ENCODE peak calls at places on chromosomes 7 and 10, in ten cellular contexts. One of them, this sample, is unnamed.

GRCh38 chr7:47039899-47040298 is 542.0 kb downstream of the TNS3 start:
- DNase-seq in brain microvascular endothelial cell: peak; percentile 31
- DNase-seq in lower leg skin: no peak
- DNase-seq in amniotic stem cell: no peak
- DNase-seq in progenitor cell of endocrine pancreas: no peak
- DNase-seq in tibial artery: no peak
- DNase-seq in GM04504: no peak
- DNase-seq in LoVo: no peak
- DNase-seq in Caco-2: no peak
- DNase-seq in HT-29: no peak
- DNase-seq in this sample: no peak

GRCh38 chr10:6721480-6721879 is 141.4 kb upstream of the PRKCQ start:
- DNase-seq in brain microvascular endothelial cell: peak; percentile 86
- DNase-seq in lower leg skin: peak; percentile 46
- DNase-seq in amniotic stem cell: peak; percentile 85
- DNase-seq in progenitor cell of endocrine pancreas: no peak
- DNase-seq in tibial artery: no peak
- DNase-seq in GM04504: peak; percentile 97
- DNase-seq in LoVo: peak; percentile 25
- DNase-seq in Caco-2: no peak
- DNase-seq in HT-29: no peak
- DNase-seq in this sample: no peak

GRCh38 chr7:140564643-140565042 is 76.0 kb downstream of the DENND2A start:
- DNase-seq in brain microvascular endothelial cell: no peak
- DNase-seq in lower leg skin: no peak
- DNase-seq in amniotic stem cell: no peak
- DNase-seq in progenitor cell of endocrine pancreas: no peak
- DNase-seq in tibial artery: no peak
- DNase-seq in GM04504: no peak
- DNase-seq in LoVo: no peak
- DNase-seq in Caco-2: no peak
- DNase-seq in HT-29: no peak
- DNase-seq in this sample: no peak

GRCh38 chr7:98107313-98107691 is 640 bp downstream of the LMTK2 start:
- DNase-seq in brain microvascular endothelial cell: no peak
- DNase-seq in lower leg skin: no peak
- DNase-seq in amniotic stem cell: no peak
- DNase-seq in progenitor cell of endocrine pancreas: no peak
- DNase-seq in tibial artery: no peak
- DNase-seq in GM04504: no peak
- DNase-seq in LoVo: no peak
- DNase-seq in Caco-2: no peak
- DNase-seq in HT-29: peak; percentile 40
- DNase-seq in this sample: no peak

GRCh38 chr7:56105508-56105907 is 768 bp downstream of the CHCHD2 start:
- DNase-seq in brain microvascular endothelial cell: peak; percentile 77
- DNase-seq in lower leg skin: no peak
- DNase-seq in amniotic stem cell: peak; percentile 67
- DNase-seq in progenitor cell of endocrine pancreas: no peak
- DNase-seq in tibial artery: no peak
- DNase-seq in GM04504: peak; percentile 48
- DNase-seq in LoVo: peak; percentile 74
- DNase-seq in Caco-2: no peak
- DNase-seq in HT-29: peak; percentile 69
- DNase-seq in this sample: no peak

GRCh38 chr10:109898666-109899577 is 24.4 kb downstream of the XPNPEP1 start:
- DNase-seq in brain microvascular endothelial cell: peak; percentile 57
- DNase-seq in lower leg skin: no peak
- DNase-seq in amniotic stem cell: no peak
- DNase-seq in progenitor cell of endocrine pancreas: no peak
- DNase-seq in tibial artery: peak; percentile 86
- DNase-seq in GM04504: no peak
- DNase-seq in LoVo: no peak
- DNase-seq in Caco-2: no peak
- DNase-seq in HT-29: no peak
- DNase-seq in this sample: no peak

GRCh38 chr7:140595468-140596147 is 45.0 kb downstream of the DENND2A start:
- DNase-seq in brain microvascular endothelial cell: no peak
- DNase-seq in lower leg skin: no peak
- DNase-seq in amniotic stem cell: no peak
- DNase-seq in progenitor cell of endocrine pancreas: no peak
- DNase-seq in tibial artery: no peak
- DNase-seq in GM04504: no peak
- DNase-seq in LoVo: no peak
- DNase-seq in Caco-2: no peak
- DNase-seq in HT-29: no peak
- DNase-seq in this sample: no peak

GRCh38 chr10:86387221-86387794 is 20.7 kb upstream of the GRID1 start:
- DNase-seq in brain microvascular endothelial cell: no peak
- DNase-seq in lower leg skin: peak; percentile 2
- DNase-seq in amniotic stem cell: no peak
- DNase-seq in progenitor cell of endocrine pancreas: no peak
- DNase-seq in tibial artery: no peak
- DNase-seq in GM04504: no peak
- DNase-seq in LoVo: no peak
- DNase-seq in Caco-2: no peak
- DNase-seq in HT-29: no peak
- DNase-seq in this sample: no peak

GRCh38 chr7:19663816-19664531 is 44.9 kb downstream of the POLR1F start:
- DNase-seq in brain microvascular endothelial cell: no peak
- DNase-seq in lower leg skin: no peak
- DNase-seq in amniotic stem cell: no peak
- DNase-seq in progenitor cell of endocrine pancreas: no peak
- DNase-seq in tibial artery: no peak
- DNase-seq in GM04504: no peak
- DNase-seq in LoVo: no peak
- DNase-seq in Caco-2: no peak
- DNase-seq in HT-29: peak; percentile 14
- DNase-seq in this sample: no peak

GRCh38 chr10:28722065-28722803 is 44.9 kb downstream of the BAMBI start:
- DNase-seq in brain microvascular endothelial cell: peak; percentile 14
- DNase-seq in lower leg skin: no peak
- DNase-seq in amniotic stem cell: peak; percentile 11
- DNase-seq in progenitor cell of endocrine pancreas: peak; percentile 30
- DNase-seq in tibial artery: peak; percentile 36
- DNase-seq in GM04504: no peak
- DNase-seq in LoVo: peak; percentile 49
- DNase-seq in Caco-2: peak; percentile 66
- DNase-seq in HT-29: no peak
- DNase-seq in this sample: peak; percentile 25

GRCh38 chr7:13945670-13946069 is 43.8 kb downstream of the ETV1 start:
- DNase-seq in brain microvascular endothelial cell: no peak
- DNase-seq in lower leg skin: no peak
- DNase-seq in amniotic stem cell: no peak
- DNase-seq in progenitor cell of endocrine pancreas: no peak
- DNase-seq in tibial artery: no peak
- DNase-seq in GM04504: peak; percentile 31
- DNase-seq in LoVo: no peak
- DNase-seq in Caco-2: no peak
- DNase-seq in HT-29: no peak
- DNase-seq in this sample: no peak

GRCh38 chr7:115533785-115534184 is 496.8 kb downstream of the TFEC start:
- DNase-seq in brain microvascular endothelial cell: no peak
- DNase-seq in lower leg skin: no peak
- DNase-seq in amniotic stem cell: peak; percentile 22
- DNase-seq in progenitor cell of endocrine pancreas: no peak
- DNase-seq in tibial artery: no peak
- DNase-seq in GM04504: no peak
- DNase-seq in LoVo: no peak
- DNase-seq in Caco-2: no peak
- DNase-seq in HT-29: no peak
- DNase-seq in this sample: no peak

GRCh38 chr7:6130007-6130587 is 98.9 kb downstream of the ANKRD61 start:
- DNase-seq in brain microvascular endothelial cell: no peak
- DNase-seq in lower leg skin: no peak
- DNase-seq in amniotic stem cell: no peak
- DNase-seq in progenitor cell of endocrine pancreas: no peak
- DNase-seq in tibial artery: no peak
- DNase-seq in GM04504: no peak
- DNase-seq in LoVo: no peak
- DNase-seq in Caco-2: no peak
- DNase-seq in HT-29: no peak
- DNase-seq in this sample: no peak

GRCh38 chr7:155860840-155861479 is 48.7 kb upstream of the SHH start:
- DNase-seq in brain microvascular endothelial cell: no peak
- DNase-seq in lower leg skin: no peak
- DNase-seq in amniotic stem cell: no peak
- DNase-seq in progenitor cell of endocrine pancreas: no peak
- DNase-seq in tibial artery: no peak
- DNase-seq in GM04504: no peak
- DNase-seq in LoVo: peak; percentile 43
- DNase-seq in Caco-2: no peak
- DNase-seq in HT-29: peak; percentile 47
- DNase-seq in this sample: no peak

GRCh38 chr10:80315391-80315790 is 25.9 kb upstream of the MAT1A start:
- DNase-seq in brain microvascular endothelial cell: no peak
- DNase-seq in lower leg skin: no peak
- DNase-seq in amniotic stem cell: no peak
- DNase-seq in progenitor cell of endocrine pancreas: no peak
- DNase-seq in tibial artery: no peak
- DNase-seq in GM04504: no peak
- DNase-seq in LoVo: no peak
- DNase-seq in Caco-2: no peak
- DNase-seq in HT-29: no peak
- DNase-seq in this sample: no peak

GRCh38 chr7:36937754-36938551 is 213.7 kb upstream of the AOAH start:
- DNase-seq in brain microvascular endothelial cell: no peak
- DNase-seq in lower leg skin: no peak
- DNase-seq in amniotic stem cell: no peak
- DNase-seq in progenitor cell of endocrine pancreas: no peak
- DNase-seq in tibial artery: no peak
- DNase-seq in GM04504: no peak
- DNase-seq in LoVo: no peak
- DNase-seq in Caco-2: no peak
- DNase-seq in HT-29: peak; percentile 11
- DNase-seq in this sample: no peak

GRCh38 chr7:139543801-139544603 is 20.5 kb downstream of the CLEC2L start:
- DNase-seq in brain microvascular endothelial cell: no peak
- DNase-seq in lower leg skin: no peak
- DNase-seq in amniotic stem cell: no peak
- DNase-seq in progenitor cell of endocrine pancreas: no peak
- DNase-seq in tibial artery: peak; percentile 30
- DNase-seq in GM04504: no peak
- DNase-seq in LoVo: no peak
- DNase-seq in Caco-2: no peak
- DNase-seq in HT-29: peak; percentile 6
- DNase-seq in this sample: no peak

GRCh38 chr7:150631084-150631824 is 931 bp downstream of the GIMAP6 start:
- DNase-seq in brain microvascular endothelial cell: no peak
- DNase-seq in lower leg skin: no peak
- DNase-seq in amniotic stem cell: no peak
- DNase-seq in progenitor cell of endocrine pancreas: no peak
- DNase-seq in tibial artery: no peak
- DNase-seq in GM04504: no peak
- DNase-seq in LoVo: no peak
- DNase-seq in Caco-2: no peak
- DNase-seq in HT-29: no peak
- DNase-seq in this sample: no peak

GRCh38 chr7:16770657-16771329 is 17.2 kb downstream of the TSPAN13 start:
- DNase-seq in brain microvascular endothelial cell: no peak
- DNase-seq in lower leg skin: peak; percentile 23
- DNase-seq in amniotic stem cell: no peak
- DNase-seq in progenitor cell of endocrine pancreas: no peak
- DNase-seq in tibial artery: no peak
- DNase-seq in GM04504: no peak
- DNase-seq in LoVo: no peak
- DNase-seq in Caco-2: no peak
- DNase-seq in HT-29: no peak
- DNase-seq in this sample: no peak

This sample was measured in HuH-7.5.